ENCODE peak calls at places on chromosomes 6 and 20, in four cellular contexts. One of them, this sample, is unnamed.

GRCh38 chr6:7341989-7342742 is 29.2 kb upstream of the SSR1 start:
- ATAC-seq in memory B cell: no peak
- ATAC-seq in activated CD8-positive, alpha-beta memory T cell treated with anti-CD3 and anti-CD28 coated beads, Interleukin-2, amount 10 ng/mL, durations not matched to agents 7 days and 5 days: no peak
- ATAC-seq in activated CD8-positive, alpha-beta T cell treated with anti-CD3 and anti-CD28 coated beads for 36 hours: peak; percentile 68
- ATAC-seq in this sample: peak; percentile 40

GRCh38 chr6:42304313-42304712 is 86.7 kb upstream of the MRPS10 start:
- ATAC-seq in memory B cell: no peak
- ATAC-seq in activated CD8-positive, alpha-beta memory T cell treated with anti-CD3 and anti-CD28 coated beads, Interleukin-2, amount 10 ng/mL, durations not matched to agents 7 days and 5 days: no peak
- ATAC-seq in activated CD8-positive, alpha-beta T cell treated with anti-CD3 and anti-CD28 coated beads for 36 hours: no peak
- ATAC-seq in this sample: no peak

GRCh38 chr6:56772737-56773184 is 130.1 kb upstream of the DST start:
- ATAC-seq in memory B cell: no peak
- ATAC-seq in activated CD8-positive, alpha-beta memory T cell treated with anti-CD3 and anti-CD28 coated beads, Interleukin-2, amount 10 ng/mL, durations not matched to agents 7 days and 5 days: no peak
- ATAC-seq in activated CD8-positive, alpha-beta T cell treated with anti-CD3 and anti-CD28 coated beads for 36 hours: no peak
- ATAC-seq in this sample: peak; percentile 26

GRCh38 chr6:31272431-31272830 is 539 bp upstream of the HLA-C start:
- ATAC-seq in memory B cell: peak; percentile 12
- ATAC-seq in activated CD8-positive, alpha-beta memory T cell treated with anti-CD3 and anti-CD28 coated beads, Interleukin-2, amount 10 ng/mL, durations not matched to agents 7 days and 5 days: no peak
- ATAC-seq in activated CD8-positive, alpha-beta T cell treated with anti-CD3 and anti-CD28 coated beads for 36 hours: no peak
- ATAC-seq in this sample: no peak

GRCh38 chr6:105135056-105135455 is 44.8 kb downstream of the POPDC3 start:
- ATAC-seq in memory B cell: no peak
- ATAC-seq in activated CD8-positive, alpha-beta memory T cell treated with anti-CD3 and anti-CD28 coated beads, Interleukin-2, amount 10 ng/mL, durations not matched to agents 7 days and 5 days: no peak
- ATAC-seq in activated CD8-positive, alpha-beta T cell treated with anti-CD3 and anti-CD28 coated beads for 36 hours: no peak
- ATAC-seq in this sample: no peak

GRCh38 chr6:54891536-54891935 is 45.0 kb downstream of the FAM83B start:
- ATAC-seq in memory B cell: no peak
- ATAC-seq in activated CD8-positive, alpha-beta memory T cell treated with anti-CD3 and anti-CD28 coated beads, Interleukin-2, amount 10 ng/mL, durations not matched to agents 7 days and 5 days: no peak
- ATAC-seq in activated CD8-positive, alpha-beta T cell treated with anti-CD3 and anti-CD28 coated beads for 36 hours: no peak
- ATAC-seq in this sample: no peak

GRCh38 chr20:20085812-20086211 is 33.5 kb downstream of the CFAP61 start:
- ATAC-seq in memory B cell: no peak
- ATAC-seq in activated CD8-positive, alpha-beta memory T cell treated with anti-CD3 and anti-CD28 coated beads, Interleukin-2, amount 10 ng/mL, durations not matched to agents 7 days and 5 days: no peak
- ATAC-seq in activated CD8-positive, alpha-beta T cell treated with anti-CD3 and anti-CD28 coated beads for 36 hours: no peak
- ATAC-seq in this sample: no peak

GRCh38 chr6:97110626-97111025 is 172.4 kb downstream of the MMS22L start:
- ATAC-seq in memory B cell: no peak
- ATAC-seq in activated CD8-positive, alpha-beta memory T cell treated with anti-CD3 and anti-CD28 coated beads, Interleukin-2, amount 10 ng/mL, durations not matched to agents 7 days and 5 days: no peak
- ATAC-seq in activated CD8-positive, alpha-beta T cell treated with anti-CD3 and anti-CD28 coated beads for 36 hours: no peak
- ATAC-seq in this sample: no peak

GRCh38 chr20:11216451-11217314 is 542.9 kb upstream of the JAG1 start:
- ATAC-seq in memory B cell: no peak
- ATAC-seq in activated CD8-positive, alpha-beta memory T cell treated with anti-CD3 and anti-CD28 coated beads, Interleukin-2, amount 10 ng/mL, durations not matched to agents 7 days and 5 days: no peak
- ATAC-seq in activated CD8-positive, alpha-beta T cell treated with anti-CD3 and anti-CD28 coated beads for 36 hours: no peak
- ATAC-seq in this sample: no peak

GRCh38 chr20:35254448-35254999 is 23.4 kb downstream of the MMP24OS start:
- ATAC-seq in memory B cell: no peak
- ATAC-seq in activated CD8-positive, alpha-beta memory T cell treated with anti-CD3 and anti-CD28 coated beads, Interleukin-2, amount 10 ng/mL, durations not matched to agents 7 days and 5 days: no peak
- ATAC-seq in activated CD8-positive, alpha-beta T cell treated with anti-CD3 and anti-CD28 coated beads for 36 hours: no peak
- ATAC-seq in this sample: no peak

GRCh38 chr20:38065764-38066375 is 32.3 kb downstream of the RPRD1B start:
- ATAC-seq in memory B cell: no peak
- ATAC-seq in activated CD8-positive, alpha-beta memory T cell treated with anti-CD3 and anti-CD28 coated beads, Interleukin-2, amount 10 ng/mL, durations not matched to agents 7 days and 5 days: no peak
- ATAC-seq in activated CD8-positive, alpha-beta T cell treated with anti-CD3 and anti-CD28 coated beads for 36 hours: no peak
- ATAC-seq in this sample: no peak

GRCh38 chr20:15176929-15177328 is 839.5 kb upstream of the FLRT3 start:
- ATAC-seq in memory B cell: no peak
- ATAC-seq in activated CD8-positive, alpha-beta memory T cell treated with anti-CD3 and anti-CD28 coated beads, Interleukin-2, amount 10 ng/mL, durations not matched to agents 7 days and 5 days: no peak
- ATAC-seq in activated CD8-positive, alpha-beta T cell treated with anti-CD3 and anti-CD28 coated beads for 36 hours: no peak
- ATAC-seq in this sample: no peak

GRCh38 chr6:163432300-163432699 is 17.8 kb downstream of the QKI start:
- ATAC-seq in memory B cell: no peak
- ATAC-seq in activated CD8-positive, alpha-beta memory T cell treated with anti-CD3 and anti-CD28 coated beads, Interleukin-2, amount 10 ng/mL, durations not matched to agents 7 days and 5 days: no peak
- ATAC-seq in activated CD8-positive, alpha-beta T cell treated with anti-CD3 and anti-CD28 coated beads for 36 hours: no peak
- ATAC-seq in this sample: no peak

This sample was measured in activated T-helper 17 cell treated with anti-CD3 and anti-CD28 coated beads, Interleukin-2, amount 50 U/mL, for 72 hours.